ENCODE peak calls at places on chromosomes 12 and 14, in four cellular contexts. S is osteoblast, F is astrocyte, G is fibroblast of lung. E is an unnamed sample. For H3K4me1, the result is how much of the 10 kb centered on the place peaks cover.

GRCh38 chr14:88323086-88323519 is at the start of gene KCNK10:
- DNase-seq in S (peak), F (peak), G (peak), E (peak)

GRCh38 chr12:112097641-112098040 is 10.9 kb downstream of the NAA25 start:
- DNase-seq in S (no peak), F (no peak), G (no peak), E (no peak)

GRCh38 chr12:130952106-130952505 is 1.6 kb upstream of the ADGRD1 start:
- DNase-seq in S (no peak), F (no peak), G (no peak), E (no peak)

GRCh38 chr14:20684662-20685456 is 499 bp downstream of the RNASE4 start:
- DNase-seq in S (peak), F (peak), G (peak), E (peak)

GRCh38 chr12:39389399-39390150 is 53.3 kb downstream of the KIF21A start:
- DNase-seq in S (no peak), F (no peak), G (no peak), E (no peak)

GRCh38 chr12:132850291-132850690 is 21.6 kb upstream of the GOLGA3 start:
- DNase-seq in S (no peak), F (no peak), G (no peak), E (no peak)

GRCh38 chr12:52226446-52226845 is 6.6 kb upstream of the KRT7 start:
- DNase-seq in S (no peak), F (no peak), G (no peak), E (no peak)

GRCh38 chr12:110501378-110501721 is 561 bp downstream of the VPS29 start:
- DNase-seq in S (no peak), F (peak), G (peak), E (peak)

GRCh38 chr12:125683748-125684381 is 618.6 kb downstream of the AACS start:
- DNase-seq in S (no peak), F (no peak), G (no peak), E (no peak)

GRCh38 chr14:23186913-23187654 is 3.6 kb upstream of the SLC7A8 start:
- DNase-seq in S (peak), F (peak), G (peak), E (peak)

GRCh38 chr12:25829192-25829591 is 129.3 kb upstream of the RASSF8 start:
- DNase-seq in S (peak), F (peak), G (peak), E (no peak)

GRCh38 chr14:91413547-91414474 is 3.8 kb downstream of the CCDC88C start:
- DNase-seq in S (no peak), F (no peak), G (no peak), E (no peak)

GRCh38 chr14:97850886-97851285 is 1053.7 kb downstream of the VRK1 start:
- DNase-seq in S (no peak), F (no peak), G (no peak), E (no peak)

GRCh38 chr14:67263499-67264149 is 22.4 kb downstream of the PALS1 start:
- DNase-seq in S (peak), F (peak), G (peak), E (no peak)

GRCh38 chr12:57377103-57377840 is 53.6 kb downstream of the R3HDM2 start:
- DNase-seq in S (no peak), F (no peak), G (no peak), E (no peak)

GRCh38 chr14:95023886-95024285 is 133.4 kb downstream of the DICER1 start:
- DNase-seq in S (no peak), F (peak), G (no peak), E (no peak)

GRCh38 chr12:66035289-66035961 is 95.1 kb downstream of the LLPH start:
- DNase-seq in S (no peak), F (peak), G (peak), E (peak)

GRCh38 chr14:43647302-43647701 is 859.8 kb downstream of the FSCB start:
- DNase-seq in S (no peak), F (no peak), G (no peak), E (peak)

GRCh38 chr12:52266514-52266913 is 7.9 kb upstream of the KRT86 start:
- DNase-seq in S (no peak), F (no peak), G (no peak), E (no peak)

GRCh38 chr14:89701079-89702043 is 253.2 kb downstream of the EFCAB11 start:
- DNase-seq in S (peak), F (peak), G (peak), E (peak)
- H3K27ac ChIP-seq in S (no peak), F (peak), G (peak), E (no peak)

GRCh38 chr14:74888164-74889158 is 6.7 kb downstream of the DLST start:
- DNase-seq in S (peak), F (peak), G (no peak), E (no peak)
- H3K4me1 ChIP-seq in S (half or more), F (under half), G (under half), E (under half)

DNA sequence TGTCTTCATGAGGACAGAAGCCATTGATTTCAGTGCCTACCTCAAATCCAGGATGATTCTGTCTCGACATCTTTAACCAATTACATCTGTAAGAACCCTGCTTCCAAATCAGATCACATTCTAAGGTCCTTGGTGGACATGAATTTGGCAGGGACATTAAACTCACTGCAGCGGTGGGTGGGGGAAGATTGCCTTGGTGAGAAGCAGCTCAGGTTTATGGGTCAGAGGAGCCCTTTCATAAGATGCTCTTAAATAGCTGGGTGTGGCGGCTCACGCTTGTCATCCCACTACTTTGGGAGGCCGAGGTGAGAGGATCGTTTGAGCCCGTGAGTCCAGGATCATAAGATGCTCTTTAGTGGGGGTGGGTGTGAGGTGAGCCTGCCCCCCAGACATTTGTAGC is 42.9 kb downstream of the ELK3 start:
- DNase-seq in S (no peak), F (peak), G (peak), E (no peak)
- H3K27ac ChIP-seq in S (peak), F (peak), G (peak), E (no peak)

GRCh38 chr14:89507521-89507920 is 90.5 kb upstream of the FOXN3 start:
- DNase-seq in S (peak), F (peak), G (peak), E (no peak)
- H3K4me1 ChIP-seq in S (under half), F (under half), G (under half), E (under half)

GRCh38 chr12:77813558-77813957 is 17.1 kb upstream of the NAV3 start:
- DNase-seq in S (no peak), F (no peak), G (no peak), E (no peak)
- H3K27ac ChIP-seq in S (no peak), F (no peak), G (no peak), E (no peak)

E was measured in A673.